ENCODE peak calls at places on chromosomes 13 and 19, in seven cellular contexts. M is HL-60, I is brain microvascular endothelial cell, C is aorta, G is fibroblast of lung, Z is body of pancreas, K is substantia nigra. U is an unnamed sample.

GRCh38 chr19:50517704-50518075 is 4.0 kb upstream of the ASPDH start:
- DNase-seq in M (no peak), I (no peak), C (peak), G (no peak), Z (no peak), K (no peak), U (no peak)

GRCh38 chr19:40815223-40815622 is 16.2 kb downstream of the EGLN2 start:
- DNase-seq in M (no peak), I (no peak), C (no peak), G (no peak), Z (no peak), K (no peak), U (no peak)

GRCh38 chr13:84994582-84994981 is 804.6 kb downstream of the SLITRK6 start:
- DNase-seq in M (no peak), I (no peak), C (no peak), G (peak), Z (no peak), K (no peak), U (no peak)

GRCh38 chr13:28659611-28659970 is 661 bp downstream of the POMP start:
- DNase-seq in M (no peak), I (peak), C (no peak), G (peak), Z (no peak), K (no peak), U (no peak)

GRCh38 chr13:24052547-24052981 is 108.0 kb upstream of the SPATA13 start:
- DNase-seq in M (no peak), I (no peak), C (no peak), G (peak), Z (no peak), K (no peak), U (no peak)

GRCh38 chr13:19053561-19053960 is 128.1 kb downstream of the TUBA3C start:
- DNase-seq in M (no peak), I (no peak), C (no peak), G (no peak), Z (no peak), K (no peak), U (no peak)

GRCh38 chr19:48333467-48334384 is 8.4 kb downstream of the EMP3 start:
- DNase-seq in M (peak), I (peak), C (peak), G (peak), Z (peak), K (peak), U (peak)

GRCh38 chr19:43422689-43423066 is 8.0 kb downstream of the TEX101 start:
- DNase-seq in M (no peak), I (no peak), C (no peak), G (no peak), Z (no peak), K (no peak), U (no peak)

GRCh38 chr19:50947123-50947522 is 5.7 kb downstream of the KLK5 start:
- DNase-seq in M (no peak), I (no peak), C (no peak), G (no peak), Z (no peak), K (no peak), U (no peak)

GRCh38 chr19:52351512-52351911 is 15.5 kb downstream of the ZNF610 start:
- DNase-seq in M (no peak), I (no peak), C (no peak), G (no peak), Z (no peak), K (no peak), U (no peak)

GRCh38 chr13:21435710-21436151 is 23.4 kb downstream of the ZDHHC20 start:
- DNase-seq in M (peak), I (peak), C (no peak), G (peak), Z (peak), K (peak), U (peak)

GRCh38 chr13:79398915-79399314 is 7.1 kb downstream of the RBM26 start:
- DNase-seq in M (no peak), I (peak), C (no peak), G (peak), Z (no peak), K (no peak), U (no peak)

GRCh38 chr19:290539-291521 is at the start of gene PLPP2:
- DNase-seq in M (no peak), I (no peak), C (peak), G (peak), Z (peak), K (peak), U (no peak)

GRCh38 chr13:109818136-109818535 is 31.8 kb upstream of the IRS2 start:
- DNase-seq in M (no peak), I (no peak), C (no peak), G (no peak), Z (no peak), K (no peak), U (no peak)

GRCh38 chr19:18898081-18898532 is 2.1 kb upstream of the CERS1 start:
- DNase-seq in M (no peak), I (no peak), C (peak), G (peak), Z (no peak), K (no peak), U (no peak)

GRCh38 chr19:4090351-4091220 is 23.9 kb upstream of the ZBTB7A start:
- DNase-seq in M (no peak), I (no peak), C (peak), G (no peak), Z (no peak), K (no peak), U (no peak)

GRCh38 chr19:4088975-4089374 is 22.3 kb upstream of the ZBTB7A start:
- DNase-seq in M (no peak), I (no peak), C (no peak), G (no peak), Z (no peak), K (no peak), U (peak)

GRCh38 chr19:4088065-4088679 is 21.5 kb upstream of the ZBTB7A start:
- DNase-seq in M (no peak), I (no peak), C (peak), G (no peak), Z (no peak), K (no peak), U (no peak)

GRCh38 chr19:4089946-4090345 is 23.2 kb upstream of the ZBTB7A start:
- DNase-seq in M (no peak), I (no peak), C (peak), G (no peak), Z (no peak), K (no peak), U (no peak)

GRCh38 chr19:4089400-4089908 is 22.8 kb upstream of the ZBTB7A start:
- DNase-seq in M (no peak), I (no peak), C (peak), G (no peak), Z (no peak), K (no peak), U (peak)
- H3K27ac ChIP-seq in M (peak), I (no peak), C (no peak), G (no peak), Z (no peak), K (peak), U (peak)

DNA sequence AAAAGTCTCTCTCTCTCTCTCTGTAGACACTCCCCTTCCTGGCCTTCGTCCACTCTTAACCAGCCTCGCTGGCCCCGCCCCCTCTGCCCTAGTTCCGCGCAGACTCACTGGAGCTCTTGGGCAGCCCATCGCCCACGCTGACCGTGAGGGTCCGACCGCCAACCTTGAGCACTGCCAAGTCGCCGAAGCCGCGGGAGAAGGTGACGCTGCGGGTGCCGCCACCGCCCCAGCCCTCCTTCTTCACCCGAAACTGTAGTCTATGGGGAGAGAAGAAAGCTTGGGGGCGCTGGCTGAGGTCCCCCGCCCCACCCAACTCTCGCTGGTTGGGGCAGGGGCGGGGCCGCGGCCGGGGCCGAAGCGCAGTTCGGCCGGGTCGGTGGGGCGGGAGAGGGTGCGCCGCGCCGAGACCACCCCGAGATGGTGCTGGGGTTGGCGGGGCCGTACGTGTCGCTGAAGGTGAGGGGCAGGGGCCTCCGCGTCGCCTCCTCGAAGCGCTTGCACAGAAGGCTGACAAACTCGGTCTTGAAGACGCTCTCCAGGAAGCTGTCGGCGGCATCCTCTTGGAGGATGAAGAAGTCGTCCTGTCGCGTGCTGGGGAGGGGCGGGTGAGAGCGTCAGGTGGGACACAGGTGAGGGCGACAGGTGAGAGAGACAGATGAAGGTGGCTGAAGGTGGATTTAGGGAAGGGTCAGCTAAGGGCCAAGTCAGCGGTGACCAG is 12.5 kb upstream of the ZNF414 start:
- DNase-seq in M (no peak), I (peak), C (peak), G (peak), Z (peak), K (peak), U (no peak)
- H3K27ac ChIP-seq in M (no peak), I (peak), C (no peak), G (peak), Z (peak), K (peak), U (no peak)

GRCh38 chr13:41562541-41563178 is 105.3 kb downstream of the RGCC start:
- DNase-seq in M (no peak), I (no peak), C (no peak), G (no peak), Z (no peak), K (no peak), U (no peak)
- H3K27ac ChIP-seq in M (no peak), I (peak), C (no peak), G (peak), Z (no peak), K (peak), U (no peak)

GRCh38 chr13:33126909-33127607 is 110.8 kb downstream of the KL start:
- DNase-seq in M (no peak), I (no peak), C (no peak), G (peak), Z (no peak), K (no peak), U (no peak)
- H3K27ac ChIP-seq in M (no peak), I (peak), C (no peak), G (peak), Z (peak), K (no peak), U (no peak)

GRCh38 chr13:51313619-51314018 is 25.9 kb upstream of the SERPINE3 start:
- DNase-seq in M (no peak), I (no peak), C (no peak), G (no peak), Z (no peak), K (no peak), U (no peak)

GRCh38 chr13:51311271-51311670 is 28.2 kb upstream of the SERPINE3 start:
- DNase-seq in M (no peak), I (no peak), C (no peak), G (no peak), Z (no peak), K (no peak), U (no peak)

GRCh38 chr13:51315658-51316057 is 23.8 kb upstream of the SERPINE3 start:
- DNase-seq in M (no peak), I (peak), C (no peak), G (peak), Z (no peak), K (no peak), U (no peak)

GRCh38 chr13:51317262-51317661 is 22.2 kb upstream of the SERPINE3 start:
- DNase-seq in M (no peak), I (peak), C (no peak), G (peak), Z (no peak), K (no peak), U (no peak)

GRCh38 chr13:51311957-51312520 is 27.5 kb upstream of the SERPINE3 start:
- DNase-seq in M (no peak), I (no peak), C (no peak), G (no peak), Z (no peak), K (no peak), U (no peak)
- H3K27ac ChIP-seq in M (no peak), I (no peak), C (no peak), G (no peak), Z (no peak), K (no peak), U (no peak)

DNA sequence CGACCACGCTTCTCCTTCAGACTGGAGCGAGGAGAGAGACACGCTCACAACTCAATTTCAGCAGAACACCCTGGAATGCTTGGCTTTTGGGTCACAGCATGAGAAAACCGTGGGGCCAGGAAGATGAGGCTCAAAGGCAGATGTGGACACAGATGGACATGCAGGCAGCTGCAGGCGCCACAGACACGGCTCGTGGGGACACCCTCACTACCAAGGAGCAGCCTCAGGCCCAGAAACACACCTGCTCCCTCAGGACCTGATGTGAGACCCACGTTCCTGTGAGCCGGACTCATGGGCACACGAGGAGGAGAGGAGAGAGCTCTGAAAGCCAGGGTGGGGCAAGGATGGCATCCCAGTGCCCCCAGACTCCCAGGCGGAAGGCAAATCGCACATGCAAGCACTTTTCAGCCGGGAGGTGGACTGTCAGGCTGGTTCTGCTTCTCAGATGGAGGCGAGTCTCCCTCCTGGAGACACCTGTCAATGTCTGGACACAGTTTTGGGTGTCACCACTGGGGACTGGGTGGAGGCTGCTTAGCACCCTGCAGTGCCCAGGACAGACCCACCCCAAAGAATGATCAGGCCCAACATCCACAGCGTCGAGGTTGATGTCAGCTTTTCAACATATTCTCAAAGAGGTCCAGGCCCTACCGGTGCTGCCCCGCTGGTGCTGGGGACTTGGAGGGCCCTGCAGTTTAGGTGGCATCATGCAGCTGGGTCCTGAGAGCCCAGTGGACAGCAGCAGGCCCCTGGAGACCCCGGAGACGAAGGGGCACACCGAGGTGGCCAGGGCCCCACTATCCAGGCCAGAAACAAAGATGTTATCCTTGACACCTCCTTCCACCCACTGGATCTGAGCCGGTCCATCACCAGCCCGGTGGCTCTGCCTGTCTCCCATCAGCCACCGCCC is 2.3 kb downstream of the ABHD17A start:
- DNase-seq in M (no peak), I (no peak), C (no peak), G (no peak), Z (no peak), K (no peak), U (no peak)
- H3K27ac ChIP-seq in M (peak), I (no peak), C (no peak), G (no peak), Z (no peak), K (peak), U (peak)

GRCh38 chr13:98182589-98182988 is 5.5 kb upstream of the RNF113B start:
- DNase-seq in M (no peak), I (no peak), C (no peak), G (no peak), Z (no peak), K (no peak), U (no peak)
- H3K27ac ChIP-seq in M (no peak), I (no peak), C (no peak), G (no peak), Z (no peak), K (no peak), U (no peak)

GRCh38 chr19:14320253-14320652 is 61.0 kb upstream of the ADGRE5 start:
- DNase-seq in M (no peak), I (no peak), C (no peak), G (no peak), Z (no peak), K (no peak), U (no peak)

GRCh38 chr19:14325863-14326262 is 55.4 kb upstream of the ADGRE5 start:
- DNase-seq in M (no peak), I (no peak), C (no peak), G (no peak), Z (no peak), K (no peak), U (no peak)

GRCh38 chr19:14322889-14323463 is 58.3 kb upstream of the ADGRE5 start:
- DNase-seq in M (no peak), I (no peak), C (no peak), G (no peak), Z (no peak), K (no peak), U (no peak)

GRCh38 chr19:14328406-14328805 is 52.8 kb upstream of the ADGRE5 start:
- DNase-seq in M (no peak), I (no peak), C (no peak), G (no peak), Z (no peak), K (no peak), U (no peak)

GRCh38 chr19:14325134-14325533 is 56.1 kb upstream of the ADGRE5 start:
- DNase-seq in M (no peak), I (no peak), C (no peak), G (no peak), Z (no peak), K (no peak), U (no peak)
- H3K27ac ChIP-seq in M (no peak), I (no peak), C (no peak), G (no peak), Z (no peak), K (no peak), U (no peak)

GRCh38 chr19:45645631-45646344 is 6.6 kb upstream of the EML2 start:
- DNase-seq in M (no peak), I (peak), C (peak), G (peak), Z (peak), K (peak), U (peak)

GRCh38 chr19:45643927-45644771 is 5.0 kb upstream of the EML2 start:
- DNase-seq in M (no peak), I (no peak), C (no peak), G (no peak), Z (no peak), K (peak), U (no peak)

GRCh38 chr19:45643024-45643926 is 4.1 kb upstream of the EML2 start:
- DNase-seq in M (peak), I (peak), C (peak), G (peak), Z (peak), K (peak), U (peak)

GRCh38 chr19:45645068-45645630 is 6.0 kb upstream of the EML2 start:
- DNase-seq in M (no peak), I (no peak), C (no peak), G (no peak), Z (no peak), K (peak), U (no peak)

GRCh38 chr19:45646345-45646698 is 7.1 kb upstream of the EML2 start:
- DNase-seq in M (no peak), I (no peak), C (no peak), G (no peak), Z (no peak), K (no peak), U (no peak)
- H3K27ac ChIP-seq in M (no peak), I (peak), C (no peak), G (no peak), Z (no peak), K (peak), U (no peak)

GRCh38 chr19:29944415-29945012 is 2.5 kb downstream of the URI1 start:
- DNase-seq in M (no peak), I (no peak), C (no peak), G (no peak), Z (no peak), K (no peak), U (no peak)

GRCh38 chr19:29946645-29947044 is 4.6 kb downstream of the URI1 start:
- DNase-seq in M (no peak), I (no peak), C (no peak), G (no peak), Z (no peak), K (no peak), U (no peak)

GRCh38 chr19:29945017-29945416 is 3.0 kb downstream of the URI1 start:
- DNase-seq in M (no peak), I (no peak), C (no peak), G (no peak), Z (no peak), K (no peak), U (no peak)

GRCh38 chr19:29945433-29945832 is 3.4 kb downstream of the URI1 start:
- DNase-seq in M (no peak), I (no peak), C (no peak), G (no peak), Z (no peak), K (no peak), U (no peak)

DNA sequence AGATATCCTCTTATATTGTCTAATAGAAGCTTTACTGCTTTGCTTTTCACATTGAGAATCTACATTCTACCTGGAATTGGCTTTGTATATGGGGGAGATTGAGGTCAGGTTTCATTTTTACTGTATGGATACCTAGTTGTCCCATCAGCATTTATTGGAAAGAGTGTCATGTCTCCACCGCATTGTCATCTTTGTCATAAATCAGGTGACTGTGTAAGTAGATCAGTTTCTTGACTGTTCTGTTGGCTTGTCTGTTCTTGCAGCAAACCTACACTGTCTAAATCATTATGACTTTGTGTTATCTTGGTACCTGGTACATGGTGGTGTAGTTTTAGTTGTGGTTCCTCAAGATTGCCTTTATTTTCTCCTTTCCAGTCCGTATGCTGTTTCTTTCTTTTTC is 5.8 kb downstream of the URI1 start:
- DNase-seq in M (no peak), I (no peak), C (no peak), G (no peak), Z (no peak), K (no peak), U (no peak)
- H3K27ac ChIP-seq in M (no peak), I (no peak), C (no peak), G (no peak), Z (no peak), K (no peak), U (no peak)

U was measured in effector memory CD4-positive, alpha-beta T cell.